ENCODE peak calls at places on chromosomes 6 and 20, in eight cellular contexts. G, A, R, F, M, J, Q and P are unnamed samples.

GRCh38 chr6:135962731-135963130 is 111.2 kb downstream of the PDE7B start:
- DNase-seq in G (no peak), R (no peak), F (no peak), A (no peak), J (no peak), Q (no peak), M (no peak), P (no peak)

GRCh38 chr6:44012078-44012493 is 115.2 kb downstream of the MRPL14 start:
- DNase-seq in F (no peak), Q (no peak), G (no peak), R (no peak), J (no peak), A (no peak), M (no peak), P (no peak)

GRCh38 chr6:159487636-159488035 is 205.4 kb downstream of the SOD2 start:
- DNase-seq in Q (no peak), A (no peak), G (no peak), M (no peak), R (no peak), F (no peak), J (no peak), P (no peak)

GRCh38 chr6:37923514-37923913 is 104.0 kb downstream of the ZFAND3 start:
- DNase-seq in J (no peak), Q (no peak), A (no peak), F (no peak), M (no peak), R (no peak), G (no peak), P (no peak)

GRCh38 chr6:32075781-32076494 is 33.2 kb downstream of the TNXB start:
- DNase-seq in A (no peak), Q (no peak), R (no peak), M (no peak), F (no peak), G (no peak), J (no peak), P (no peak)

GRCh38 chr6:41073968-41074691 is 1.4 kb downstream of the NFYA start:
- DNase-seq in J (no peak), M (peak), G (no peak), R (no peak), F (no peak), Q (no peak), A (peak), P (no peak)

GRCh38 chr20:53399592-53400335 is 193.9 kb downstream of the ZNF217 start:
- DNase-seq in F (no peak), G (no peak), R (no peak), J (no peak), M (no peak), Q (no peak), A (no peak), P (no peak)

GRCh38 chr20:49508435-49509199 is 26.1 kb upstream of the KCNB1 start:
- DNase-seq in M (peak), J (no peak), G (no peak), F (no peak), R (no peak), Q (no peak), A (peak), P (no peak)

GRCh38 chr6:169108753-169109152 is 144.9 kb downstream of the THBS2 start:
- DNase-seq in F (no peak), Q (no peak), J (no peak), M (no peak), R (no peak), G (no peak), A (no peak), P (no peak)

GRCh38 chr6:13485923-13486557 is 1.4 kb downstream of the GFOD1 start:
- DNase-seq in F (no peak), Q (peak), G (no peak), J (no peak), M (no peak), A (peak), R (no peak), P (no peak)

GRCh38 chr6:43985329-43985728 is 141.9 kb downstream of the MRPL14 start:
- DNase-seq in G (no peak), R (no peak), F (no peak), Q (no peak), M (no peak), J (no peak), A (no peak), P (no peak)

GRCh38 chr20:57509665-57510237 is 15.2 kb downstream of the CTCFL start:
- DNase-seq in R (no peak), Q (no peak), M (no peak), F (no peak), J (no peak), G (no peak), A (no peak), P (no peak)

GRCh38 chr6:151384151-151384550 is 7.2 kb downstream of the ZBTB2 start:
- DNase-seq in M (no peak), R (no peak), Q (no peak), G (no peak), F (no peak), A (no peak), J (no peak), P (no peak)

GRCh38 chr20:23626040-23626620 is 11.6 kb downstream of the CST3 start:
- DNase-seq in G (no peak), A (no peak), J (no peak), Q (no peak), M (no peak), R (no peak), F (no peak), P (no peak)

GRCh38 chr6:62391358-62391757 is 105.3 kb upstream of the KHDRBS2 start:
- DNase-seq in R (no peak), J (no peak), G (no peak), A (no peak), M (no peak), Q (no peak), F (no peak), P (no peak)

GRCh38 chr20:23235173-23236027 is 115.2 kb upstream of the NXT1 start:
- DNase-seq in A (no peak), Q (peak), F (peak), R (no peak), M (no peak), J (no peak), G (no peak), P (peak)

GRCh38 chr20:50064640-50065615 is 48.0 kb downstream of the UBE2V1 start:
- DNase-seq in A (no peak), M (no peak), R (no peak), J (no peak), F (no peak), G (no peak), Q (no peak), P (no peak)

GRCh38 chr20:44113642-44113945 is 73.4 kb downstream of the JPH2 start:
- DNase-seq in G (no peak), J (no peak), M (no peak), F (no peak), A (no peak), Q (no peak), R (no peak), P (no peak)

GRCh38 chr20:59421920-59422637 is 121.7 kb downstream of the EDN3 start:
- DNase-seq in Q (no peak), J (no peak), M (no peak), A (no peak), F (no peak), G (no peak), R (no peak), P (no peak)

GRCh38 chr20:47743671-47744070 is 41.6 kb downstream of the SULF2 start:
- DNase-seq in F (no peak), J (no peak), A (no peak), Q (no peak), R (no peak), G (no peak), M (no peak), P (no peak)

GRCh38 chr6:143176090-143177021 is 115.7 kb downstream of the AIG1 start:
- DNase-seq in R (no peak), J (no peak), G (no peak), A (no peak), M (no peak), F (no peak), Q (no peak), P (no peak)

GRCh38 chr6:6590530-6590929 is 2.0 kb downstream of the LY86 start:
- DNase-seq in R (no peak), M (no peak), G (no peak), A (no peak), J (no peak), Q (no peak), F (no peak), P (no peak)

GRCh38 chr6:15365273-15365687 is 119.4 kb downstream of the JARID2 start:
- DNase-seq in F (peak), G (peak), J (peak), M (peak), A (peak), R (peak), Q (peak), P (peak)

GRCh38 chr20:53291548-53291947 is 302.1 kb downstream of the ZNF217 start:
- DNase-seq in M (no peak), R (no peak), G (no peak), A (no peak), F (no peak), Q (no peak), J (no peak), P (no peak)

GRCh38 chr6:88566746-88567534 is 396.5 kb downstream of the RNGTT start:
- DNase-seq in G (no peak), Q (no peak), M (no peak), R (no peak), F (no peak), A (no peak), J (no peak), P (no peak)

GRCh38 chr6:1436334-1437306 is 47.2 kb downstream of the FOXF2 start:
- DNase-seq in Q (no peak), J (peak), R (no peak), A (peak), M (peak), G (no peak), F (peak), P (peak)

GRCh38 chr6:5942591-5942990 is 64.1 kb downstream of the NRN1 start:
- DNase-seq in Q (no peak), M (no peak), G (no peak), A (no peak), J (no peak), F (no peak), R (no peak), P (no peak)

GRCh38 chr6:113412589-113413367 is 444.4 kb upstream of the MARCKS start:
- DNase-seq in F (no peak), J (no peak), G (no peak), A (no peak), M (no peak), Q (no peak), R (no peak), P (no peak)

GRCh38 chr20:63309261-63310071 is 16.5 kb downstream of the COL20A1 start:
- DNase-seq in R (no peak), A (no peak), J (no peak), F (peak), Q (peak), G (no peak), M (peak), P (no peak)

GRCh38 chr6:29816030-29816429 is 11.6 kb upstream of the HLA-G start:
- DNase-seq in J (no peak), M (no peak), Q (no peak), A (no peak), F (no peak), R (no peak), G (no peak), P (no peak)

GRCh38 chr6:33013608-33014007 is 4.2 kb upstream of the HLA-DOA start:
- DNase-seq in J (no peak), M (no peak), R (no peak), G (no peak), F (no peak), A (no peak), Q (no peak), P (no peak)

GRCh38 chr20:58327211-58327610 is 17.7 kb downstream of the RAB22A start:
- DNase-seq in A (no peak), M (no peak), R (no peak), G (no peak), F (peak), Q (no peak), J (no peak), P (no peak)

GRCh38 chr6:26125015-26125690 is 37.9 kb downstream of the HFE start:
- DNase-seq in M (peak), Q (no peak), R (no peak), G (peak), J (no peak), F (peak), A (no peak), P (peak)